ENCODE peak calls at places on chromosomes 11 and 22, in ten cellular contexts. O is C1 segment of cervical spinal cord; B is dorsolateral prefrontal cortex; X is cardiac septum; K is ELF-1; G is NCI-H774; M is GM13977; J is activated T-helper 1 cell treated with anti-CD3 and anti-CD28 coated beads, Interleukin-12 subunit alpha, Interleukin-12 subunit beta, Interleukin-2, Interleukin-4 antibody, amounts not matched to agents 30 ng/mL and 10 ng/mL and 1 ng/mL, durations not matched to agents 14 hours and 24 hours and 36 hours; I is body of pancreas; P is Calu3. H is an unnamed sample.
A peak's percentile ranks its signal among the peaks of the same experiment; 100 is the strongest.

GRCh38 chr11:57219021-57219627 is 17.9 kb downstream of the APLNR start:
- DNase-seq in O (no peak), B (no peak), X (no peak), K (peak; percentile 56), G (no peak), M (no peak), J (no peak), I (no peak), P (no peak), H (peak; percentile 17)

GRCh38 chr22:18994780-18995711 is 59.0 kb upstream of the PRODH start:
- DNase-seq in O (no peak), B (no peak), X (no peak), K (peak; percentile 79), G (no peak), M (no peak), J (no peak), I (no peak), P (peak; percentile 41), H (no peak)

GRCh38 chr11:41963406-41963805 is 504.0 kb upstream of the LRRC4C start:
- DNase-seq in O (no peak), B (no peak), X (no peak), K (no peak), G (no peak), M (no peak), J (no peak), I (no peak), P (no peak), H (no peak)

GRCh38 chr11:118264568-118265470 is 722 bp upstream of the MPZL2 start:
- DNase-seq in O (no peak), B (no peak), X (no peak), K (no peak), G (no peak), M (no peak), J (no peak), I (no peak), P (no peak), H (no peak)

GRCh38 chr22:36411589-36412258 is 24.0 kb upstream of the MYH9 start:
- DNase-seq in O (no peak), B (no peak), X (no peak), K (no peak), G (peak; percentile 10), M (no peak), J (no peak), I (peak; percentile 73), P (no peak), H (no peak)

GRCh38 chr11:60869451-60869825 is 2.1 kb downstream of the ZP1 start:
- DNase-seq in O (no peak), B (no peak), X (peak; percentile 39), K (no peak), G (no peak), M (no peak), J (no peak), I (no peak), P (no peak), H (no peak)

GRCh38 chr22:40220316-40221054 is 42.8 kb downstream of the TNRC6B start:
- DNase-seq in O (no peak), B (no peak), X (no peak), K (no peak), G (no peak), M (no peak), J (no peak), I (no peak), P (no peak), H (no peak)

GRCh38 chr11:75270896-75271415 is 30.4 kb downstream of the TPBGL start:
- DNase-seq in O (no peak), B (no peak), X (no peak), K (no peak), G (no peak), M (peak; percentile 50), J (no peak), I (no peak), P (no peak), H (no peak)

GRCh38 chr11:77104727-77105126 is 2.1 kb downstream of the OMP start:
- DNase-seq in O (no peak), B (no peak), X (no peak), K (no peak), G (no peak), M (no peak), J (no peak), I (no peak), P (no peak), H (no peak)

GRCh38 chr11:45094958-45095690 is 51.3 kb upstream of the PRDM11 start:
- DNase-seq in O (no peak), B (no peak), X (no peak), K (no peak), G (no peak), M (no peak), J (no peak), I (no peak), P (no peak), H (no peak)

GRCh38 chr11:94647926-94648325 is 80.8 kb downstream of the PIWIL4 start:
- DNase-seq in O (no peak), B (no peak), X (no peak), K (no peak), G (no peak), M (no peak), J (no peak), I (no peak), P (no peak), H (no peak)

GRCh38 chr11:12090061-12090572 is 20.3 kb upstream of the MICAL2 start:
- DNase-seq in O (no peak), B (no peak), X (no peak), K (no peak), G (no peak), M (no peak), J (no peak), I (no peak), P (peak; percentile 60), H (peak; percentile 48)

GRCh38 chr22:20725987-20726558 is 47.8 kb upstream of the SERPIND1 start:
- DNase-seq in O (no peak), B (no peak), X (no peak), K (no peak), G (no peak), M (no peak), J (no peak), I (no peak), P (no peak), H (no peak)

GRCh38 chr11:79168530-79169110 is 272.2 kb downstream of the TENM4 start:
- DNase-seq in O (no peak), B (no peak), X (no peak), K (no peak), G (no peak), M (no peak), J (no peak), I (no peak), P (no peak), H (no peak)

H was measured in KG1.